ENCODE peak calls at places on chromosomes 1 and 21, in five cellular contexts. Y is EL, T is hippocampal formation, U is NCI-H460, G is naive B cell. J is an unnamed sample.

GRCh38 chr21:33229776-33230517 is at the start of gene IFNAR2:
- DNase-seq in Y (peak), T (peak), U (peak), G (peak), J (peak)

GRCh38 chr1:22780696-22781095 is 70.1 kb downstream of the EPHB2 start:
- DNase-seq in Y (peak), T (no peak), U (no peak), G (no peak), J (no peak)

GRCh38 chr1:116503535-116504307 is 67.1 kb downstream of the CD58 start:
- DNase-seq in Y (no peak), T (no peak), U (no peak), G (no peak), J (no peak)

GRCh38 chr1:116852910-116853309 is 56.8 kb upstream of the PTGFRN start:
- DNase-seq in Y (peak), T (no peak), U (peak), G (no peak), J (no peak)

GRCh38 chr1:67853704-67854103 is 20.4 kb upstream of the GNG12 start:
- DNase-seq in Y (peak), T (peak), U (peak), G (no peak), J (peak)

GRCh38 chr1:27418326-27418761 is 25.9 kb downstream of the GPR3 start:
- DNase-seq in Y (peak), T (peak), U (peak), G (no peak), J (peak)

GRCh38 chr1:152448095-152448494 is 34.0 kb upstream of the CRNN start:
- DNase-seq in Y (no peak), T (no peak), U (no peak), G (no peak), J (no peak)

GRCh38 chr1:152777510-152778137 is 2.7 kb downstream of the LCE1F start:
- DNase-seq in Y (peak), T (no peak), U (peak), G (no peak), J (no peak)

GRCh38 chr1:52669696-52670095 is 28.5 kb downstream of the COA7 start:
- DNase-seq in Y (peak), T (no peak), U (no peak), G (no peak), J (no peak)

GRCh38 chr1:207407655-207408256 is 46.4 kb upstream of the CR2 start:
- DNase-seq in Y (no peak), T (no peak), U (peak), G (no peak), J (no peak)

GRCh38 chr21:42238185-42238934 is 19.4 kb downstream of the ABCG1 start:
- DNase-seq in Y (no peak), T (no peak), U (no peak), G (no peak), J (no peak)

GRCh38 chr21:33670076-33670475 is 27.8 kb downstream of the ITSN1 start:
- DNase-seq in Y (peak), T (no peak), U (no peak), G (no peak), J (no peak)

GRCh38 chr1:89484097-89485038 is 40.3 kb upstream of the LRRC8B start:
- DNase-seq in Y (no peak), T (no peak), U (no peak), G (no peak), J (no peak)

GRCh38 chr1:165284471-165284870 is 72.0 kb downstream of the LMX1A start:
- DNase-seq in Y (no peak), T (no peak), U (no peak), G (no peak), J (no peak)

GRCh38 chr1:70907563-70908310 is 139.9 kb downstream of the PTGER3 start:
- DNase-seq in Y (no peak), T (no peak), U (no peak), G (no peak), J (no peak)

GRCh38 chr1:84116558-84116957 is 27.5 kb upstream of the PRKACB start:
- DNase-seq in Y (no peak), T (no peak), U (no peak), G (no peak), J (no peak)

GRCh38 chr1:110872745-110873435 is at the start of gene CD53:
- DNase-seq in Y (no peak), T (no peak), U (no peak), G (peak), J (no peak)

GRCh38 chr1:199720496-199720895 is 307.0 kb upstream of the NR5A2 start:
- DNase-seq in Y (no peak), T (no peak), U (peak), G (no peak), J (no peak)

GRCh38 chr1:170872663-170873062 is 62.7 kb upstream of the MROH9 start:
- DNase-seq in Y (no peak), T (no peak), U (no peak), G (no peak), J (no peak)

GRCh38 chr1:113035086-113035485 is 37.9 kb upstream of the LRIG2 start:
- DNase-seq in Y (no peak), T (no peak), U (no peak), G (no peak), J (no peak)

GRCh38 chr1:3426956-3427535 is 27.4 kb upstream of the ARHGEF16 start:
- DNase-seq in Y (no peak), T (no peak), U (no peak), G (no peak), J (no peak)

GRCh38 chr1:53766766-53767409 is 27.9 kb upstream of the GLIS1 start:
- DNase-seq in Y (peak), T (no peak), U (no peak), G (no peak), J (no peak)

GRCh38 chr1:55363261-55363660 is 148.1 kb upstream of the USP24 start:
- DNase-seq in Y (peak), T (no peak), U (no peak), G (no peak), J (no peak)

GRCh38 chr1:83958704-83959103 is 40.2 kb downstream of the TTLL7 start:
- DNase-seq in Y (no peak), T (no peak), U (no peak), G (no peak), J (no peak)

GRCh38 chr1:198771562-198772153 is 132.8 kb downstream of the PTPRC start:
- DNase-seq in Y (peak), T (no peak), U (peak), G (peak), J (no peak)

J was measured in dorsolateral prefrontal cortex.